ENCODE peak calls at places on chromosomes 12 and 14, in nine cellular contexts. H is DMS 273 treated with DMSO at 0.1 percent for 48 hours; I is esophagus squamous epithelium; G is NB4; M is hepatocyte; U is PC-3; T is midbrain; V is MV-4-11; D is activated CD4-positive, alpha-beta T cell treated with anti-CD3 and anti-CD28 coated beads, Interleukin-2, amount 50 U/mL, for 1 hour. O is an unnamed sample.

GRCh38 chr12:53097564-53098353 is at the start of gene IGFBP6:
- DNase-seq in H (no peak), I (no peak), G (peak; percentile 68), M (peak; percentile 82), U (peak; percentile 63), T (no peak), V (peak; percentile 11), D (peak; percentile 41), O (no peak)

GRCh38 chr14:90499121-90499520 is 102.3 kb downstream of the CALM1 start:
- DNase-seq in H (no peak), I (no peak), G (no peak), M (no peak), U (no peak), T (no peak), V (no peak), D (no peak), O (no peak)

GRCh38 chr14:54487771-54488170 is 1.0 kb downstream of the GMFB start:
- DNase-seq in H (no peak), I (no peak), G (no peak), M (peak; percentile 27), U (peak; percentile 57), T (no peak), V (no peak), D (no peak), O (no peak)

GRCh38 chr12:90174198-90174510 is 465.5 kb upstream of the ATP2B1 start:
- DNase-seq in H (peak; percentile 94), I (no peak), G (peak; percentile 23), M (no peak), U (peak; percentile 37), T (no peak), V (no peak), D (no peak), O (no peak)

GRCh38 chr14:61281186-61281676 is at the start of gene TMEM30B:
- DNase-seq in H (no peak), I (no peak), G (no peak), M (peak; percentile 89), U (peak; percentile 99), T (no peak), V (no peak), D (peak; percentile 47), O (no peak)

GRCh38 chr12:98820005-98820404 is 174.9 kb downstream of the APAF1 start:
- DNase-seq in H (no peak), I (no peak), G (no peak), M (no peak), U (no peak), T (no peak), V (no peak), D (no peak), O (no peak)

GRCh38 chr12:58034712-58035111 is 93.3 kb downstream of the ATP23 start:
- DNase-seq in H (no peak), I (no peak), G (no peak), M (no peak), U (peak; percentile 68), T (no peak), V (no peak), D (no peak), O (no peak)

GRCh38 chr14:37187294-37187693 is 10.4 kb upstream of the MIPOL1 start:
- DNase-seq in H (no peak), I (no peak), G (no peak), M (no peak), U (no peak), T (no peak), V (no peak), D (no peak), O (no peak)

GRCh38 chr12:52087961-52088820 is 8.7 kb downstream of the SMIM41 start:
- DNase-seq in H (no peak), I (no peak), G (no peak), M (no peak), U (no peak), T (no peak), V (no peak), D (no peak), O (no peak)

GRCh38 chr14:64703393-64704144 is 655 bp upstream of the PLEKHG3 start:
- DNase-seq in H (no peak), I (no peak), G (no peak), M (no peak), U (peak; percentile 32), T (no peak), V (no peak), D (no peak), O (no peak)

GRCh38 chr12:77236066-77236465 is 170.7 kb upstream of the E2F7 start:
- DNase-seq in H (no peak), I (no peak), G (no peak), M (no peak), U (no peak), T (peak; percentile 2), V (no peak), D (no peak), O (no peak)

O was measured in nucleus accumbens.